ENCODE peak calls at places on chromosomes 11 and 22, in nine cellular contexts. X is prostate gland; Q is naive thymus-derived CD4-positive, alpha-beta T cell; F is mesenchymal stem cell; L is upper lobe of right lung; B is CD4-positive, alpha-beta memory T cell; Y is PC-3; T is transverse colon; N is IMR-90. A is an unnamed sample.

GRCh38 chr22:35375031-35375430 is 5.9 kb upstream of the HMOX1 start:
- DNase-seq in X (no peak), N (peak; percentile 62), Y (peak; percentile 26), Q (no peak), T (no peak), L (no peak), B (no peak), F (no peak), A (peak; percentile 57)

GRCh38 chr11:1453611-1454386 is 32.8 kb downstream of the MOB2 start:
- DNase-seq in N (no peak), Y (peak; percentile 23), L (no peak), T (peak; percentile 66), Q (peak; percentile 28), F (no peak), X (peak; percentile 39), B (peak; percentile 72), A (peak; percentile 64)

GRCh38 chr11:8092587-8093424 is 11.8 kb downstream of the TUB start:
- DNase-seq in Q (no peak), Y (peak; percentile 76), L (no peak), F (peak; percentile 72), N (peak; percentile 66), X (peak; percentile 43), B (no peak), T (peak; percentile 63), A (peak; percentile 80)

GRCh38 chr11:7892059-7892699 is 38.9 kb downstream of the OR10A6 start:
- DNase-seq in T (no peak), Y (peak; percentile 17), B (no peak), L (no peak), F (peak; percentile 25), Q (no peak), X (no peak), N (peak; percentile 88), A (no peak)

GRCh38 chr22:19882446-19883381 is 28.0 kb upstream of the GNB1L start:
- DNase-seq in X (no peak), T (no peak), Q (no peak), F (no peak), L (peak; percentile 44), B (no peak), Y (no peak), N (no peak), A (no peak)

GRCh38 chr11:57597461-57597892 is at the start of gene SERPING1:
- DNase-seq in F (no peak), Y (no peak), L (peak; percentile 77), Q (no peak), N (no peak), T (peak; percentile 48), X (peak; percentile 10), B (no peak), A (peak; percentile 77)

GRCh38 chr11:69649576-69649900 is 8.6 kb downstream of the CCND1 start:
- DNase-seq in Y (no peak), Q (no peak), B (no peak), X (no peak), T (no peak), F (no peak), L (no peak), N (no peak), A (no peak)

GRCh38 chr11:18392434-18393321 is 1.7 kb upstream of the LDHA start:
- DNase-seq in N (no peak), Y (no peak), X (no peak), B (no peak), Q (no peak), L (no peak), F (no peak), T (no peak), A (no peak)

GRCh38 chr11:32196137-32196536 is 105.3 kb downstream of the RCN1 start:
- DNase-seq in B (no peak), X (no peak), L (no peak), Q (no peak), Y (no peak), F (no peak), N (no peak), T (no peak), A (no peak)

GRCh38 chr11:19763315-19763714 is 50.7 kb downstream of the NAV2 start:
- DNase-seq in X (no peak), Y (no peak), B (no peak), T (no peak), N (no peak), Q (no peak), F (no peak), L (no peak), A (no peak)

GRCh38 chr22:39401301-39401631 is 1.7 kb downstream of the TAB1 start:
- DNase-seq in L (no peak), B (no peak), Q (no peak), F (no peak), N (no peak), X (no peak), T (no peak), Y (no peak), A (no peak)

GRCh38 chr11:120344302-120345004 is 8.2 kb downstream of the ARHGEF12 start:
- DNase-seq in B (peak; percentile 77), N (peak; percentile 43), F (peak; percentile 80), L (no peak), Q (peak; percentile 73), T (peak; percentile 18), Y (peak; percentile 91), X (no peak), A (no peak)

GRCh38 chr22:24728790-24729637 is 45.5 kb downstream of the PIWIL3 start:
- DNase-seq in X (no peak), Q (no peak), T (no peak), B (no peak), L (no peak), Y (no peak), N (peak; percentile 74), F (peak; percentile 49), A (peak; percentile 96)

GRCh38 chr11:47180006-47180787 is 3.5 kb upstream of the ARFGAP2 start:
- DNase-seq in N (no peak), L (no peak), F (no peak), Y (no peak), X (no peak), T (no peak), B (no peak), Q (no peak), A (no peak)
- H3K4me1 ChIP-seq in N (peaks cover 16% of the 10 kb centered on the region), L (peaks cover 31% of the 10 kb centered on the region), F (peaks cover 22% of the 10 kb centered on the region), Y (peaks cover 16% of the 10 kb centered on the region), X (peaks cover 13% of the 10 kb centered on the region), T (peaks cover 19% of the 10 kb centered on the region), B (peaks cover 25% of the 10 kb centered on the region), Q (peaks cover 19% of the 10 kb centered on the region), A (peaks cover 25% of the 10 kb centered on the region)

GRCh38 chr11:75495749-75496641 is 29.7 kb downstream of the GDPD5 start:
- DNase-seq in X (no peak), B (no peak), Y (peak; percentile 25), T (no peak), N (no peak), Q (no peak), L (no peak), F (no peak), A (no peak)
- H3K27ac ChIP-seq in X (no peak overlapping the region), B (no peak overlapping the region), Y (peak overlapping the region; percentile 13), T (no peak overlapping the region), N (no peak overlapping the region), Q (no peak overlapping the region), L (no peak overlapping the region), F (no peak overlapping the region), A (peak overlapping the region; percentile 60)

DNA sequence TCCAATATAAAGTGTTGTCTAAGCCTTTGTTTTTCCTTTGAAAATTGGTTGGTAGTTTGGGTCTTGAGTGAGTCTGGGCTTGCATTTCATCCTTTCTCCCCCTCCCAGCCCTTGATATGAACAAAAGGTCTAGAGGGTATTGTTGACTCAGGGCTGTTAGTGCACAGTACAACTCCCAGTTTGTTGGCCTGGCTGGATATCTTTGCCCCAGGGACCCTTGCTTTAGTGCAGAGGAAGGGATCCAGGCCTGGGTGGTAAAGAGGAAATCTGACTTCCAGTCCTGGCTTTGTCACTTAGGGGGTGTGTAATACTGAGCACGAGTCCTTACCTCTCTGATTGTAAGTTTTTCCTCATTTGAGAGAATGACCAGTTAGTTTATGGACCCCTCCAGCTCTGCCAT is 330.4 kb downstream of the TMEM135 start:
- DNase-seq in F (no peak), Q (no peak), X (no peak), N (no peak), Y (no peak), L (no peak), B (no peak), T (no peak), A (no peak)
- H3K36me3 ChIP-seq in F (no peaks in the 10 kb centered on the region), Q (no peaks in the 10 kb centered on the region), X (no peaks in the 10 kb centered on the region), N (no peaks in the 10 kb centered on the region), Y (no peaks in the 10 kb centered on the region), L (no peaks in the 10 kb centered on the region), B (no peaks in the 10 kb centered on the region), T (no peaks in the 10 kb centered on the region), A (no peaks in the 10 kb centered on the region)

GRCh38 chr11:86116996-86117705 is 48.3 kb upstream of the PICALM start:
- DNase-seq in N (peak; percentile 65), B (no peak), F (no peak), X (no peak), L (no peak), Y (peak; percentile 73), T (no peak), Q (no peak), A (peak; percentile 58)
- H3K4me1 ChIP-seq in N (peaks cover 9% of the 10 kb centered on the region), B (peaks cover 27% of the 10 kb centered on the region), F (peaks cover 10% of the 10 kb centered on the region), X (no peaks in the 10 kb centered on the region), L (no peaks in the 10 kb centered on the region), Y (peaks cover 27% of the 10 kb centered on the region), T (peaks cover 3% of the 10 kb centered on the region), Q (peaks cover 15% of the 10 kb centered on the region), A (no peaks in the 10 kb centered on the region)

GRCh38 chr11:12389676-12390075 is 12.3 kb downstream of the PARVA start:
- DNase-seq in T (no peak), Y (no peak), F (no peak), Q (no peak), L (no peak), B (no peak), X (no peak), N (no peak), A (no peak)

GRCh38 chr11:12386309-12386708 is 8.9 kb downstream of the PARVA start:
- DNase-seq in N (no peak), L (no peak), Q (no peak), B (no peak), F (no peak), X (no peak), Y (no peak), T (no peak), A (no peak)

GRCh38 chr11:12388939-12389670 is 11.7 kb downstream of the PARVA start:
- DNase-seq in X (no peak), B (no peak), Y (no peak), T (no peak), F (no peak), Q (no peak), N (no peak), L (no peak), A (no peak)

GRCh38 chr11:12386745-12387144 is 9.4 kb downstream of the PARVA start:
- DNase-seq in T (no peak), B (no peak), Q (no peak), N (no peak), F (no peak), Y (no peak), X (no peak), L (no peak), A (no peak)

GRCh38 chr11:12388171-12388570 is 10.8 kb downstream of the PARVA start:
- DNase-seq in Q (no peak), T (no peak), B (no peak), Y (no peak), N (no peak), X (peak; percentile 43), F (no peak), L (no peak), A (no peak)
- H3K27ac ChIP-seq in Q (no peak overlapping the region), T (peak overlapping the region; percentile 98), B (no peak overlapping the region), Y (no peak overlapping the region), N (no peak overlapping the region), X (peak overlapping the region; percentile 53), F (no peak overlapping the region), L (no peak overlapping the region), A (no peak overlapping the region)

A was measured in cardiac muscle cell.